ENCODE peak calls at places on chromosomes 16 and 17, in nine cellular contexts. E, A, C, S, J, L, Q, B and M are unnamed samples.

GRCh38 chr17:52419256-52419655 is 260.7 kb upstream of the CA10 start:
- DNase-seq in C (no peak), S (no peak), A (no peak), Q (no peak), E (no peak), L (no peak), J (no peak), B (no peak), M (no peak)

GRCh38 chr17:8237175-8237574 is 10.7 kb downstream of the CTC1 start:
- DNase-seq in B (no peak), S (no peak), L (no peak), A (no peak), J (no peak), E (no peak), Q (no peak), C (no peak), M (no peak)

GRCh38 chr16:5460701-5461100 is 363.1 kb upstream of the EEF2KMT start:
- DNase-seq in A (no peak), S (no peak), B (no peak), C (no peak), Q (no peak), J (no peak), E (no peak), L (no peak), M (no peak)

GRCh38 chr16:55039931-55040330 is 109.3 kb downstream of the IRX5 start:
- DNase-seq in E (no peak), B (no peak), A (no peak), S (no peak), L (no peak), C (no peak), J (peak), Q (no peak), M (no peak)

GRCh38 chr16:57906385-57907316 is 64.3 kb downstream of the CNGB1 start:
- DNase-seq in S (no peak), L (no peak), A (no peak), B (no peak), C (no peak), Q (no peak), E (peak), J (peak), M (no peak)

GRCh38 chr16:20812510-20812909 is 6.2 kb downstream of the REXO5 start:
- DNase-seq in A (no peak), S (no peak), J (no peak), L (no peak), C (no peak), B (no peak), E (no peak), Q (no peak), M (peak)

GRCh38 chr17:56896968-56897359 is 16.9 kb downstream of the TRIM25 start:
- DNase-seq in S (no peak), B (no peak), C (no peak), Q (no peak), L (no peak), A (no peak), E (no peak), J (no peak), M (no peak)

GRCh38 chr16:593406-593805 is 3.5 kb downstream of the RAB40C start:
- DNase-seq in E (no peak), S (no peak), B (no peak), A (no peak), C (no peak), L (no peak), Q (peak), J (no peak), M (peak)

GRCh38 chr17:77995146-77995852 is 36.8 kb downstream of the TNRC6C start:
- DNase-seq in C (peak), B (no peak), S (no peak), J (peak), Q (no peak), A (no peak), E (no peak), L (no peak), M (no peak)

GRCh38 chr17:70872194-70872593 is 702.9 kb downstream of the KCNJ2 start:
- DNase-seq in Q (no peak), C (no peak), S (no peak), E (no peak), A (no peak), J (no peak), B (no peak), L (no peak), M (no peak)

GRCh38 chr17:6078370-6078950 is 8.3 kb downstream of the WSCD1 start:
- DNase-seq in L (no peak), A (no peak), E (no peak), S (no peak), C (no peak), J (peak), Q (no peak), B (no peak), M (no peak)

GRCh38 chr17:55513885-55514590 is 2.8 kb upstream of the SMIM36 start:
- DNase-seq in J (peak), B (peak), C (peak), L (peak), A (peak), S (peak), E (peak), Q (peak), M (peak)

GRCh38 chr17:48294989-48295892 is 134.8 kb downstream of the SKAP1 start:
- DNase-seq in E (no peak), C (no peak), B (peak), A (peak), J (no peak), S (peak), Q (no peak), L (peak), M (no peak)

GRCh38 chr17:20206591-20206990 is 197.4 kb downstream of the SPECC1 start:
- DNase-seq in L (no peak), B (no peak), C (no peak), E (no peak), J (no peak), Q (peak), A (no peak), S (no peak), M (peak)

GRCh38 chr16:62018301-62019060 is 17.8 kb downstream of the CDH8 start:
- DNase-seq in Q (no peak), B (no peak), J (no peak), C (no peak), A (no peak), L (no peak), S (no peak), E (no peak), M (no peak)

GRCh38 chr17:1490643-1491405 is 1.7 kb downstream of the MYO1C start:
- DNase-seq in E (peak), A (peak), L (no peak), J (peak), B (peak), C (no peak), S (peak), Q (peak), M (no peak)

GRCh38 chr16:85369741-85370528 is 243.2 kb upstream of the GSE1 start:
- DNase-seq in Q (no peak), J (peak), C (no peak), A (peak), B (no peak), L (no peak), S (peak), E (peak), M (no peak)

GRCh38 chr17:58337600-58338453 is 9.2 kb upstream of the TSPOAP1 start:
- DNase-seq in C (no peak), Q (no peak), J (peak), E (peak), L (peak), B (peak), S (peak), A (peak), M (peak)

GRCh38 chr16:84532299-84532724 is 27.9 kb upstream of the MEAK7 start:
- DNase-seq in Q (peak), J (peak), B (peak), E (peak), A (no peak), S (no peak), L (peak), C (peak), M (peak)

GRCh38 chr16:57367111-57367752 is 5.1 kb upstream of the CX3CL1 start:
- DNase-seq in J (no peak), L (no peak), Q (peak), B (no peak), C (no peak), S (no peak), A (no peak), E (no peak), M (peak)

GRCh38 chr17:82574041-82574440 is 54.5 kb downstream of the FOXK2 start:
- DNase-seq in J (no peak), Q (no peak), L (no peak), C (no peak), S (no peak), A (no peak), B (no peak), E (no peak), M (no peak)

GRCh38 chr16:81190667-81191066 is 47.8 kb upstream of the BCO1 start:
- DNase-seq in Q (peak), S (peak), B (peak), J (no peak), E (no peak), A (no peak), C (no peak), L (no peak), M (no peak)